ENCODE peak calls at places on chromosomes 7 and 10, in four cellular contexts. One of them, this sample, is unnamed.

GRCh38 chr10:96470108-96470743 is 43.5 kb downstream of the TLL2 start:
- DNase-seq in H4: peak; percentile 32
- DNase-seq in RCC 7860: no peak
- DNase-seq in psoas muscle: no peak
- DNase-seq in this sample: peak; percentile 45

GRCh38 chr7:29622335-29623265 is 59.0 kb downstream of the PRR15 start:
- DNase-seq in H4: peak; percentile 74
- DNase-seq in RCC 7860: peak; percentile 81
- DNase-seq in psoas muscle: peak; percentile 21
- DNase-seq in this sample: no peak

GRCh38 chr7:98869374-98870070 is at the start of gene TMEM130:
- DNase-seq in H4: no peak
- DNase-seq in RCC 7860: no peak
- DNase-seq in psoas muscle: no peak
- DNase-seq in this sample: no peak

GRCh38 chr7:25758559-25758958 is 393.4 kb upstream of the NFE2L3 start:
- DNase-seq in H4: no peak
- DNase-seq in RCC 7860: no peak
- DNase-seq in psoas muscle: no peak
- DNase-seq in this sample: no peak

GRCh38 chr7:24971333-24972165 is 8.4 kb downstream of the OSBPL3 start:
- DNase-seq in H4: peak; percentile 92
- DNase-seq in RCC 7860: peak; percentile 84
- DNase-seq in psoas muscle: peak; percentile 15
- DNase-seq in this sample: no peak

GRCh38 chr7:50869108-50869716 is 86.5 kb upstream of the GRB10 start:
- DNase-seq in H4: peak; percentile 74
- DNase-seq in RCC 7860: peak; percentile 83
- DNase-seq in psoas muscle: peak; percentile 27
- DNase-seq in this sample: no peak

GRCh38 chr10:11234857-11235640 is 217.4 kb downstream of the CELF2 start:
- DNase-seq in H4: no peak
- DNase-seq in RCC 7860: no peak
- DNase-seq in psoas muscle: no peak
- DNase-seq in this sample: no peak

GRCh38 chr10:131112691-131113090 is 198.8 kb downstream of the TCERG1L start:
- DNase-seq in H4: no peak
- DNase-seq in RCC 7860: no peak
- DNase-seq in psoas muscle: no peak
- DNase-seq in this sample: no peak

GRCh38 chr7:151383638-151384351 is 26.0 kb downstream of the WDR86 start:
- DNase-seq in H4: no peak
- DNase-seq in RCC 7860: no peak
- DNase-seq in psoas muscle: no peak
- DNase-seq in this sample: no peak

GRCh38 chr10:42827201-42827600 is 44.6 kb downstream of the BMS1 start:
- DNase-seq in H4: no peak
- DNase-seq in RCC 7860: no peak
- DNase-seq in psoas muscle: no peak
- DNase-seq in this sample: no peak

GRCh38 chr7:157558875-157559595 is 222.2 kb downstream of the DNAJB6 start:
- DNase-seq in H4: no peak
- DNase-seq in RCC 7860: no peak
- DNase-seq in psoas muscle: no peak
- DNase-seq in this sample: no peak